ENCODE peak calls at places on chromosomes 11 and 22, in ten cellular contexts. E is HCT116, K is psoas muscle, T is transverse colon, W is astrocyte of the spinal cord, Q is foreskin fibroblast, V is astrocyte, Z is right atrium auricular region, F is endothelial cell of umbilical vein, L is kidney. N is an unnamed sample.

GRCh38 chr11:2480874-2481220 is 36.0 kb downstream of the KCNQ1 start:
- DNase-seq in E (no peak), K (no peak), T (no peak), W (no peak), Q (no peak), V (no peak), Z (no peak), F (no peak), L (no peak), N (no peak)

GRCh38 chr11:113313601-113314000 is 782 bp upstream of the TTC12 start:
- DNase-seq in E (no peak), K (no peak), T (no peak), W (no peak), Q (peak), V (no peak), Z (no peak), F (no peak), L (no peak), N (no peak)

GRCh38 chr11:83006877-83007330 is 64.8 kb downstream of the RAB30 start:
- DNase-seq in E (no peak), K (no peak), T (no peak), W (no peak), Q (no peak), V (no peak), Z (no peak), F (no peak), L (no peak), N (no peak)

GRCh38 chr22:23215294-23216204 is 35.2 kb downstream of the BCR start:
- DNase-seq in E (no peak), K (no peak), T (no peak), W (no peak), Q (peak), V (peak), Z (no peak), F (peak), L (peak), N (no peak)

GRCh38 chr11:117565709-117566108 is 231.3 kb downstream of the DSCAML1 start:
- DNase-seq in E (no peak), K (no peak), T (no peak), W (no peak), Q (no peak), V (no peak), Z (no peak), F (no peak), L (no peak), N (no peak)

GRCh38 chr11:16898274-16898985 is 115.8 kb downstream of the PLEKHA7 start:
- DNase-seq in E (no peak), K (no peak), T (no peak), W (no peak), Q (no peak), V (no peak), Z (no peak), F (no peak), L (no peak), N (no peak)

GRCh38 chr22:25417792-25418191 is 146.7 kb upstream of the GRK3 start:
- DNase-seq in E (no peak), K (no peak), T (no peak), W (no peak), Q (no peak), V (no peak), Z (no peak), F (no peak), L (no peak), N (no peak)

GRCh38 chr11:82960000-82960778 is 58.7 kb downstream of the DDIAS start:
- DNase-seq in E (no peak), K (no peak), T (no peak), W (no peak), Q (no peak), V (no peak), Z (no peak), F (no peak), L (no peak), N (no peak)

GRCh38 chr11:34620820-34621792 is at the start of gene EHF:
- DNase-seq in E (no peak), K (no peak), T (peak), W (no peak), Q (no peak), V (no peak), Z (no peak), F (no peak), L (no peak), N (no peak)

GRCh38 chr11:14892036-14892556 is at the start of gene CYP2R1:
- DNase-seq in E (peak), K (peak), T (peak), W (peak), Q (peak), V (peak), Z (peak), F (peak), L (peak), N (peak)

GRCh38 chr22:33969052-33969451 is 48.8 kb upstream of the LARGE1 start:
- DNase-seq in E (no peak), K (no peak), T (no peak), W (no peak), Q (no peak), V (no peak), Z (no peak), F (no peak), L (no peak), N (no peak)

GRCh38 chr11:17208257-17208999 is 642 bp upstream of the PIK3C2A start:
- DNase-seq in E (peak), K (no peak), T (peak), W (peak), Q (peak), V (peak), Z (peak), F (peak), L (no peak), N (no peak)

GRCh38 chr22:27461470-27461869 is 340.1 kb downstream of the MN1 start:
- DNase-seq in E (no peak), K (no peak), T (no peak), W (peak), Q (peak), V (peak), Z (no peak), F (no peak), L (no peak), N (peak)

GRCh38 chr11:103806130-103806900 is 230.1 kb upstream of the DDI1 start:
- DNase-seq in E (no peak), K (no peak), T (no peak), W (peak), Q (peak), V (peak), Z (no peak), F (peak), L (no peak), N (peak)

GRCh38 chr11:85725510-85726258 is 39.7 kb upstream of the CCDC89 start:
- DNase-seq in E (peak), K (no peak), T (no peak), W (peak), Q (peak), V (peak), Z (no peak), F (peak), L (no peak), N (peak)

GRCh38 chr11:74055938-74056337 is 47.1 kb upstream of the UCP3 start:
- DNase-seq in E (peak), K (no peak), T (no peak), W (peak), Q (peak), V (peak), Z (no peak), F (no peak), L (no peak), N (peak)

GRCh38 chr22:20979243-20979809 is 2.8 kb upstream of the LZTR1 start:
- DNase-seq in E (no peak), K (peak), T (peak), W (peak), Q (peak), V (peak), Z (no peak), F (peak), L (peak), N (peak)

GRCh38 chr11:61082931-61083531 is 19.3 kb upstream of the CD5 start:
- DNase-seq in E (no peak), K (no peak), T (no peak), W (no peak), Q (no peak), V (no peak), Z (no peak), F (no peak), L (no peak), N (no peak)
- H3K4me3 ChIP-seq in E (no peak), K (no peak), T (no peak), W (no peak), Q (no peak), V (no peak), Z (no peak), F (no peak), L (no peak), N (no peak)

DNA sequence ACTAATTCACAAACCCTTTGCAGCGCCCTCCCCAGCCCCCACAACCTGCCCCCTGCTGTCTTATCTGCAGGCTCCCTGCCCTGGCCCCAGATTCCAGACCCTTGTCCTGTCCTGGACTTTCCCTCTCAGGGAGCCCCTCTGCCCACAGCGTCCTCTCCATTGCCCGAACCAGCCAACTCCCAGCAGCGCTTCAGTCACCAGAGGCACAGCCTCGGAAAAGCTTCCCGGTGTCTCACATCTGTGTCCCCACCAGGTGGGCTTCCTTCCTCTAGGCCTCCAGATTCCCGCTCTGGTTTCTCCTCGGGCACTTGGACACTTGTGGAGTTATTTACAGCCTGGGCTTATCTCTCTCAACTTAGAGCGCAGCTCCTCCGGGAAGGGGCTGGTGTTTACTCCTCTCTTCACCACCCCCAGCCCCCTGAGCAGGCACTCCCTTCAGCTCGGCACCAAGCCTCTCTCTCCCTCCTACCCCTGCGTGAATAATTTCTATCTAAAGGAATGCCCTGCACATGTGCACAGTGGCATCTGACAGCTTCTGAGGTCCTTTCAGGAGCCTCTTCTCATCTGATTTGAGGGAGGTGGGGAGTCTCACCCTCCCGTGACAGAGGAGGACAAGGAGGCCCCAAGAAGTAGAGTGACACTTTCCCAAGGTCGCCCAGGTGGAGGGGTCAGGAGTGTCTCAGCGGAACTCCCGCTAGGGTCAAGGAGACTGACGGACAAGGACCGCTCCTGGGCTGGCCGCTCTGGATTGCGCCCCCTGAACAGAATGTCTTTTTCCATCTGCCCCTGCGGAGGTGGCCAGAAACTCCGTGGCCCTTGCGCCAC is 838 bp downstream of the WNT11 start:
- DNase-seq in E (no peak), K (peak), T (no peak), W (no peak), Q (no peak), V (no peak), Z (no peak), F (no peak), L (peak), N (no peak)
- H3K4me3 ChIP-seq in E (no peak), K (peak), T (peak), W (peak), Q (peak), V (no peak), Z (peak), F (no peak), L (no peak), N (no peak)

DNA sequence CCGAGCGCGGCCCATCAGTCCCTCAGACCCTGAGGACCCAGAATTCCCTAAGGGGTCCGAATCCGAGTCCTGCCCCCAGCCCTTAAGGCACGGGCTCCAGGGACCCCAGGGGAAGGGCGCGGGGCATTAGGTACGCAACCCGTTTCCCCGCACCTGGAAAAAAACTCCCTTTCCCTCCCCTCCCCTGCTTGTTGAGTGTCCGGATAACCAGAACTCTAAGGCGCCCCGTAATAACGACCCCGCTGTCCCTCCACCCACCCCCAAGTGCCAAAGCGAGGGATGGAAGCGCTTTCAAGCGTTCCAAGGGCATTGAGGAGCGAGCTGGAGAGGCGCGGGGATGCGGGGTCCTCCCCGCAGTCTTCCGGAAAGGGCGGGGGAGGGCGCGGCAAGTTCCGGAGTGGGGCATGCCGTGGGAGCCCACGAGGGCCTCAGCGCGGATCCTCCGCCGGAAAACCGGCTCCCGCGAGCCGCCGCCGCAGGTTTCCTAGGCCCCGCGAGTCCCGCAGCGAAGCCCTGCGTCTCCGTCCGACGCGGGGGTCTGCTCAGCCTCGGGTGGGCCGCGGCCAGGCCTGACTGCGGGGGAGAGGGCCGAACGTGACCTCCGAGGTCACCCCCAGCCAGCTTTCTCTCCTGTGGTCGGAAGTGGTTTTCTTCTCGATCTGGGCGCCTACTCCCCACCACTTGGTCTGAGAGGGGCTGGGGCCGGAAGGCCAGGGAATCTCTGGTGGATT is 3.9 kb upstream of the CCND1 start:
- DNase-seq in E (no peak), K (no peak), T (no peak), W (no peak), Q (no peak), V (no peak), Z (no peak), F (no peak), L (peak), N (no peak)
- H3K4me3 ChIP-seq in E (peak), K (peak), T (peak), W (peak), Q (peak), V (peak), Z (peak), F (no peak), L (no peak), N (peak)

GRCh38 chr11:44572884-44573283 is 7.4 kb downstream of the CD82 start:
- DNase-seq in E (no peak), K (no peak), T (no peak), W (no peak), Q (no peak), V (no peak), Z (no peak), F (no peak), L (no peak), N (no peak)
- H3K4me3 ChIP-seq in E (no peak), K (no peak), T (no peak), W (no peak), Q (no peak), V (no peak), Z (no peak), F (no peak), L (no peak), N (no peak)